ENCODE peak calls at places on chromosomes 11 and 22, in eight cellular contexts. R is Kasumi-1; Q is anterior cingulate cortex; Z is stimulated activated naive B cell treated with anti-CD40 and anti-IgM and Interleukin-4, amounts not matched to agents 10 μg/mL and 1 μg/mL and 100 μg/mL, for 72 hours; U is kidney tubule cell; H is GDM1; M is lower lobe of right lung; A is HS-27A. O is an unnamed sample.

GRCh38 chr11:64842851-64843841 is 1.3 kb downstream of the CDC42BPG start:
- DNase-seq in R (no peak), Q (no peak), Z (no peak), U (peak; percentile 67), H (no peak), M (peak; percentile 77), A (no peak), O (peak; percentile 37)

GRCh38 chr11:59285716-59286260 is 72.9 kb upstream of the OR5AN1 start:
- DNase-seq in R (no peak), Q (no peak), Z (no peak), U (no peak), H (no peak), M (no peak), A (no peak), O (no peak)

GRCh38 chr22:39177456-39177775 is 24.9 kb upstream of the CBX7 start:
- DNase-seq in R (no peak), Q (no peak), Z (no peak), U (no peak), H (no peak), M (no peak), A (no peak), O (no peak)

GRCh38 chr11:73126804-73127480 is 15.2 kb downstream of the FCHSD2 start:
- DNase-seq in R (no peak), Q (no peak), Z (no peak), U (no peak), H (no peak), M (no peak), A (no peak), O (no peak)

GRCh38 chr11:100687630-100688395 is 725 bp downstream of the ARHGAP42 start:
- DNase-seq in R (peak; percentile 86), Q (peak; percentile 39), Z (peak; percentile 55), U (peak; percentile 88), H (no peak), M (peak; percentile 54), A (peak; percentile 31), O (peak; percentile 16)

GRCh38 chr11:58567889-58568512 is 7.7 kb downstream of the LPXN start:
- DNase-seq in R (peak; percentile 82), Q (peak; percentile 30), Z (peak; percentile 51), U (peak; percentile 67), H (peak; percentile 48), M (peak; percentile 60), A (peak; percentile 35), O (no peak)

GRCh38 chr11:108122166-108122628 is 830 bp downstream of the ACAT1 start:
- DNase-seq in R (no peak), Q (peak; percentile 5), Z (no peak), U (no peak), H (no peak), M (no peak), A (no peak), O (no peak)

GRCh38 chr11:61683961-61684869 is 4.0 kb downstream of the DAGLA start:
- DNase-seq in R (no peak), Q (no peak), Z (no peak), U (no peak), H (no peak), M (no peak), A (no peak), O (no peak)

GRCh38 chr22:43634316-43634715 is 177.8 kb downstream of the EFCAB6 start:
- DNase-seq in R (no peak), Q (no peak), Z (no peak), U (no peak), H (no peak), M (no peak), A (no peak), O (no peak)

GRCh38 chr22:39283312-39284141 is 35.9 kb downstream of the RPL3 start:
- DNase-seq in R (no peak), Q (peak; percentile 37), Z (no peak), U (peak; percentile 98), H (no peak), M (peak; percentile 84), A (peak; percentile 72), O (no peak)

GRCh38 chr11:114068327-114068726 is 8.8 kb downstream of the ZBTB16 start:
- DNase-seq in R (no peak), Q (no peak), Z (no peak), U (no peak), H (no peak), M (no peak), A (no peak), O (no peak)

GRCh38 chr11:83480811-83481210 is 194.6 kb upstream of the CCDC90B start:
- DNase-seq in R (no peak), Q (no peak), Z (no peak), U (peak; percentile 34), H (no peak), M (no peak), A (no peak), O (no peak)

GRCh38 chr11:36409152-36409713 is 100.8 kb downstream of the TRAF6 start:
- DNase-seq in R (peak; percentile 97), Q (no peak), Z (no peak), U (no peak), H (peak; percentile 86), M (no peak), A (no peak), O (no peak)

GRCh38 chr11:130829801-130830562 is 86.3 kb downstream of the SNX19 start:
- DNase-seq in R (no peak), Q (no peak), Z (no peak), U (no peak), H (no peak), M (no peak), A (no peak), O (no peak)

GRCh38 chr11:117933930-117934329 is 4.7 kb upstream of the TMPRSS13 start:
- DNase-seq in R (no peak), Q (no peak), Z (no peak), U (no peak), H (no peak), M (peak; percentile 6), A (no peak), O (no peak)

GRCh38 chr11:73760066-73760679 is 701 bp downstream of the RAB6A start:
- DNase-seq in R (no peak), Q (peak; percentile 54), Z (no peak), U (peak; percentile 29), H (no peak), M (peak; percentile 65), A (no peak), O (no peak)

GRCh38 chr11:105821366-105821765 is 200.7 kb downstream of the MSANTD4 start:
- DNase-seq in R (no peak), Q (no peak), Z (no peak), U (no peak), H (no peak), M (no peak), A (no peak), O (no peak)

GRCh38 chr22:49303061-49303735 is 524.5 kb downstream of the BRD1 start:
- DNase-seq in R (no peak), Q (no peak), Z (no peak), U (no peak), H (no peak), M (no peak), A (no peak), O (no peak)

GRCh38 chr11:14148653-14149273 is 186.2 kb downstream of the SPON1 start:
- DNase-seq in R (peak; percentile 62), Q (no peak), Z (no peak), U (peak; percentile 61), H (no peak), M (no peak), A (peak; percentile 14), O (no peak)

GRCh38 chr11:112881461-112881860 is 79.8 kb upstream of the NCAM1 start:
- DNase-seq in R (no peak), Q (peak; percentile 91), Z (no peak), U (peak; percentile 69), H (no peak), M (peak; percentile 55), A (no peak), O (peak; percentile 83)

GRCh38 chr11:36407360-36407759 is 102.7 kb downstream of the TRAF6 start:
- DNase-seq in R (peak; percentile 28), Q (no peak), Z (no peak), U (no peak), H (no peak), M (no peak), A (no peak), O (no peak)

GRCh38 chr22:29301716-29302401 is 4.6 kb upstream of the GAS2L1 start:
- DNase-seq in R (no peak), Q (no peak), Z (no peak), U (no peak), H (no peak), M (no peak), A (no peak), O (no peak)

GRCh38 chr22:43848366-43849171 is 13.7 kb downstream of the SULT4A1 start:
- DNase-seq in R (no peak), Q (no peak), Z (no peak), U (peak; percentile 36), H (no peak), M (no peak), A (no peak), O (no peak)

O was measured in DMS153.